ENCODE peak calls at places on chromosomes 2 and 18, in nine cellular contexts. U is HCT116, O is prostate gland, T is transverse colon, X is sigmoid colon, D is body of pancreas, R is suprapubic skin, A is A549, V is ovary. N is an unnamed sample.

GRCh38 chr2:150228936-150229335 is 258.5 kb downstream of the RND3 start:
- DNase-seq in U (no peak), O (no peak), T (no peak), X (no peak), D (no peak), R (no peak), A (no peak), V (no peak), N (no peak)

GRCh38 chr18:79519751-79520472 is 124.2 kb downstream of the NFATC1 start:
- DNase-seq in U (no peak), O (no peak), T (no peak), X (no peak), D (peak; percentile 4), R (no peak), A (no peak), V (no peak), N (peak; percentile 82)

GRCh38 chr2:43519711-43520221 is 76.1 kb downstream of the THADA start:
- DNase-seq in U (no peak), O (peak; percentile 82), T (no peak), X (no peak), D (no peak), R (no peak), A (no peak), V (no peak), N (no peak)

GRCh38 chr2:120352701-120353590 is 7.0 kb downstream of the INHBB start:
- DNase-seq in U (no peak), O (no peak), T (no peak), X (no peak), D (no peak), R (no peak), A (no peak), V (no peak), N (no peak)

GRCh38 chr2:12240216-12240615 is 476.5 kb upstream of the TRIB2 start:
- DNase-seq in U (no peak), O (no peak), T (no peak), X (no peak), D (no peak), R (no peak), A (no peak), V (no peak), N (no peak)

GRCh38 chr2:117933884-117934354 is 80.0 kb downstream of the CCDC93 start:
- DNase-seq in U (no peak), O (no peak), T (no peak), X (no peak), D (no peak), R (no peak), A (no peak), V (no peak), N (no peak)

GRCh38 chr2:126244937-126245336 is 411.0 kb upstream of the GYPC start:
- DNase-seq in U (no peak), O (no peak), T (peak; percentile 23), X (no peak), D (peak; percentile 71), R (no peak), A (no peak), V (no peak), N (no peak)

GRCh38 chr2:17550907-17551306 is 10.4 kb downstream of the VSNL1 start:
- DNase-seq in U (no peak), O (no peak), T (no peak), X (no peak), D (no peak), R (no peak), A (no peak), V (no peak), N (no peak)

GRCh38 chr2:78814331-78814986 is 211.0 kb upstream of the REG3G start:
- DNase-seq in U (no peak), O (no peak), T (no peak), X (no peak), D (no peak), R (no peak), A (no peak), V (no peak), N (no peak)

GRCh38 chr2:212619954-212620353 is 81.4 kb upstream of the ERBB4 start:
- DNase-seq in U (no peak), O (no peak), T (no peak), X (no peak), D (no peak), R (no peak), A (no peak), V (no peak), N (no peak)

GRCh38 chr2:46493241-46493970 is 14.0 kb downstream of the TMEM247 start:
- DNase-seq in U (no peak), O (no peak), T (no peak), X (no peak), D (no peak), R (no peak), A (peak; percentile 51), V (no peak), N (peak; percentile 19)

GRCh38 chr2:48337871-48338270 is 192.1 kb upstream of the STON1 start:
- DNase-seq in U (no peak), O (no peak), T (no peak), X (no peak), D (no peak), R (no peak), A (no peak), V (no peak), N (no peak)

GRCh38 chr18:55694291-55694690 is 106.3 kb upstream of the TCF4 start:
- DNase-seq in U (no peak), O (no peak), T (no peak), X (no peak), D (no peak), R (no peak), A (no peak), V (no peak), N (no peak)

GRCh38 chr2:237702439-237703397 is 75.3 kb downstream of the LRRFIP1 start:
- DNase-seq in U (no peak), O (no peak), T (peak; percentile 53), X (peak; percentile 89), D (no peak), R (peak; percentile 74), A (no peak), V (peak; percentile 80), N (no peak)
- H3K4me1 ChIP-seq in U (peaks cover 40% of the 10 kb centered on the region), O (peaks cover 36% of the 10 kb centered on the region), T (peaks cover 82% of the 10 kb centered on the region), X (peaks cover 100% of the 10 kb centered on the region), D (peaks cover 44% of the 10 kb centered on the region), R (peaks cover 98% of the 10 kb centered on the region), A (peaks cover 46% of the 10 kb centered on the region), V (peaks cover 31% of the 10 kb centered on the region), N (peaks cover 98% of the 10 kb centered on the region)

GRCh38 chr2:176174382-176174834 is 14.1 kb upstream of the HOXD1 start:
- DNase-seq in U (no peak), O (no peak), T (no peak), X (no peak), D (no peak), R (no peak), A (no peak), V (peak; percentile 40), N (no peak)

GRCh38 chr2:176176233-176176632 is 12.2 kb upstream of the HOXD1 start:
- DNase-seq in U (no peak), O (no peak), T (no peak), X (no peak), D (no peak), R (no peak), A (no peak), V (no peak), N (no peak)

GRCh38 chr2:176175729-176176074 is 12.8 kb upstream of the HOXD1 start:
- DNase-seq in U (no peak), O (no peak), T (no peak), X (no peak), D (no peak), R (no peak), A (no peak), V (no peak), N (no peak)

GRCh38 chr2:176173679-176174381 is 14.6 kb upstream of the HOXD1 start:
- DNase-seq in U (no peak), O (no peak), T (no peak), X (no peak), D (no peak), R (no peak), A (no peak), V (no peak), N (no peak)

GRCh38 chr2:176174850-176175728 is 13.4 kb upstream of the HOXD1 start:
- DNase-seq in U (no peak), O (no peak), T (peak; percentile 45), X (no peak), D (no peak), R (no peak), A (no peak), V (peak; percentile 82), N (no peak)
- H3K4me3 ChIP-seq in U (no peak overlapping the region), O (no peak overlapping the region), T (no peak overlapping the region), X (no peak overlapping the region), D (no peak overlapping the region), R (no peak overlapping the region), A (no peak overlapping the region), V (peak overlapping the region; percentile 30), N (no peak overlapping the region)

GRCh38 chr2:219459460-219460311 is 25.0 kb downstream of the SPEG start:
- DNase-seq in U (no peak), O (peak; percentile 31), T (peak; percentile 53), X (peak; percentile 88), D (peak; percentile 60), R (no peak), A (peak; percentile 75), V (peak; percentile 79), N (no peak)

GRCh38 chr2:219458996-219459395 is 24.4 kb downstream of the SPEG start:
- DNase-seq in U (no peak), O (no peak), T (no peak), X (no peak), D (no peak), R (no peak), A (no peak), V (no peak), N (no peak)

GRCh38 chr2:219461669-219462068 is 27.0 kb downstream of the SPEG start:
- DNase-seq in U (no peak), O (no peak), T (no peak), X (no peak), D (no peak), R (no peak), A (no peak), V (no peak), N (no peak)

GRCh38 chr2:219461061-219461514 is 26.4 kb downstream of the SPEG start:
- DNase-seq in U (no peak), O (no peak), T (no peak), X (peak; percentile 89), D (no peak), R (no peak), A (no peak), V (peak; percentile 80), N (no peak)

DNA sequence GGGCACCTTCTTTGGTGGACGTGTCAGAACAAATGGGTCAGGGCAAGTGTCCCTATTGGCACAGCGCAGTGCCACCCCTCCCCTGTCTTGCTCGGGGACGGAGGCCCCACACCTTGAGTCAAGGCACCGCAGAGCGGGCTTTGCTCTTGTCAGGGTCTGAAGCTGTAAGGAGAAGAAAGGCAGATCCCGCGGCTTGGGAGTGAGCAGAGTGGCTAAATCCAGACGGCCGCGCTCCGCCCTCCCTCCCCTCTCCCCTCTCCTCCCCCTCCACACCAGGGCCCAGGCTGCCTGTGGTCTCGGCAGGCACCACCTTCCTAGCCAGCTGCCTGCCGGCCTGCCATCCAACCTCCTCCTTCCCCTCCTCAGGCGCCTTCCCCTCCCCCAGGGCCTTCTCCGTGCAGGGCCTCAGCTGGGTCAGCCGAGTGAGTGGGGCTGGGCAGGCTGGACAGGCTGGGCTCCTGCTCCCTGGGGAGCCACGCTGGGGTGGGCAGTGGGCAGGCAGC is 25.8 kb downstream of the SPEG start:
- DNase-seq in U (no peak), O (no peak), T (peak; percentile 57), X (peak; percentile 97), D (no peak), R (no peak), A (no peak), V (peak; percentile 84), N (no peak)
- TF ChIP-seq POLR2A in U (no peak), O (peak; percentile 13), T (no peak), X (peak; percentile 67), D (no peak), R (no peak), A (no peak), V (no peak), N (no peak)

GRCh38 chr2:196247979-196248286 is 76.6 kb upstream of the STK17B start:
- DNase-seq in U (no peak), O (no peak), T (no peak), X (no peak), D (no peak), R (no peak), A (no peak), V (no peak), N (no peak)
- H3K4me1 ChIP-seq in U (peaks cover 6% of the 10 kb centered on the region), O (peaks cover 2% of the 10 kb centered on the region), T (peaks cover 20% of the 10 kb centered on the region), X (peaks cover 3% of the 10 kb centered on the region), D (no peaks in the 10 kb centered on the region), R (peaks cover 30% of the 10 kb centered on the region), A (peaks cover 21% of the 10 kb centered on the region), V (no peaks in the 10 kb centered on the region), N (peaks cover 15% of the 10 kb centered on the region)

N was measured in vagina.